ENCODE peak calls at places on chromosome 19, in seven cellular contexts. A is substantia nigra; F is MM.1S; H is left ventricle myocardium inferior; V is brain microvascular endothelial cell; T is transverse colon; X is CD8-positive, alpha-beta memory T cell. E is an unnamed sample.

GRCh38 chr19:2309734-2310362 is 1.9 kb upstream of the LINGO3 start:
- DNase-seq in T (no peak), H (no peak), F (no peak), V (peak; percentile 18), X (no peak), A (no peak), E (no peak)

GRCh38 chr19:12346896-12347295 is 13.5 kb upstream of the ZNF563 start:
- DNase-seq in X (no peak), T (no peak), H (no peak), F (peak; percentile 27), V (no peak), A (no peak), E (no peak)

GRCh38 chr19:58388175-58388526 is 1.1 kb downstream of the RPS5 start:
- DNase-seq in F (no peak), V (no peak), T (no peak), H (no peak), X (no peak), A (no peak), E (no peak)

GRCh38 chr19:18541992-18542935 is 1.1 kb downstream of the FKBP8 start:
- DNase-seq in H (no peak), T (no peak), V (no peak), A (no peak), F (no peak), X (no peak), E (no peak)

GRCh38 chr19:18460313-18460712 is 22.4 kb upstream of the ISYNA1 start:
- DNase-seq in H (peak; percentile 66), T (peak; percentile 66), A (no peak), X (no peak), F (no peak), V (peak; percentile 57), E (no peak)

GRCh38 chr19:2043269-2043641 is 7.8 kb downstream of the MKNK2 start:
- DNase-seq in A (no peak), V (no peak), F (no peak), X (no peak), H (no peak), T (no peak), E (no peak)

GRCh38 chr19:32570081-32570785 is 10.8 kb upstream of the PDCD5 start:
- DNase-seq in T (peak; percentile 56), F (peak; percentile 62), A (peak; percentile 46), X (peak; percentile 46), V (peak; percentile 61), H (no peak), E (peak; percentile 42)

GRCh38 chr19:45136507-45137178 is 24.1 kb downstream of the NKPD1 start:
- DNase-seq in V (no peak), F (peak; percentile 56), A (no peak), X (no peak), T (no peak), H (no peak), E (no peak)

GRCh38 chr19:14405758-14406644 is 13.1 kb downstream of the DDX39A start:
- DNase-seq in F (peak; percentile 79), H (peak; percentile 80), A (peak; percentile 87), T (peak; percentile 87), V (peak; percentile 73), X (peak; percentile 91), E (peak; percentile 85)

GRCh38 chr19:35714601-35715354 is 3.0 kb upstream of the KMT2B start:
- DNase-seq in X (no peak), V (no peak), T (no peak), H (no peak), F (no peak), A (no peak), E (no peak)

GRCh38 chr19:4375620-4376228 is 24.6 kb downstream of the SH3GL1 start:
- DNase-seq in F (no peak), T (peak; percentile 38), A (no peak), X (no peak), V (peak; percentile 59), H (no peak), E (no peak)

GRCh38 chr19:58037927-58038687 is 4.3 kb downstream of the ZSCAN1 start:
- DNase-seq in F (no peak), A (no peak), V (no peak), H (no peak), X (no peak), T (no peak), E (no peak)

GRCh38 chr19:6101291-6101690 is 9.0 kb downstream of the RFX2 start:
- DNase-seq in F (no peak), H (no peak), X (no peak), V (no peak), A (no peak), T (no peak), E (no peak)
- H3K27ac ChIP-seq in F (no peak overlapping the region), H (peak overlapping the region; percentile 75), X (no peak overlapping the region), V (no peak overlapping the region), A (no peak overlapping the region), T (peak overlapping the region; percentile 91), E (no peak overlapping the region)

GRCh38 chr19:43781630-43782310 is 997 bp upstream of the KCNN4 start:
- DNase-seq in A (no peak), X (no peak), F (no peak), T (no peak), V (no peak), H (no peak), E (no peak)
- H3K27ac ChIP-seq in A (no peak overlapping the region), X (peak overlapping the region; percentile 79), F (no peak overlapping the region), T (peak overlapping the region; percentile 84), V (no peak overlapping the region), H (no peak overlapping the region), E (peak overlapping the region; percentile 71)

GRCh38 chr19:17104679-17105078 is 29.1 kb downstream of the MYO9B start:
- DNase-seq in T (no peak), F (no peak), V (no peak), X (no peak), A (no peak), H (no peak), E (no peak)
- H3K27ac ChIP-seq in T (no peak overlapping the region), F (no peak overlapping the region), V (no peak overlapping the region), X (no peak overlapping the region), A (no peak overlapping the region), H (no peak overlapping the region), E (no peak overlapping the region)

DNA sequence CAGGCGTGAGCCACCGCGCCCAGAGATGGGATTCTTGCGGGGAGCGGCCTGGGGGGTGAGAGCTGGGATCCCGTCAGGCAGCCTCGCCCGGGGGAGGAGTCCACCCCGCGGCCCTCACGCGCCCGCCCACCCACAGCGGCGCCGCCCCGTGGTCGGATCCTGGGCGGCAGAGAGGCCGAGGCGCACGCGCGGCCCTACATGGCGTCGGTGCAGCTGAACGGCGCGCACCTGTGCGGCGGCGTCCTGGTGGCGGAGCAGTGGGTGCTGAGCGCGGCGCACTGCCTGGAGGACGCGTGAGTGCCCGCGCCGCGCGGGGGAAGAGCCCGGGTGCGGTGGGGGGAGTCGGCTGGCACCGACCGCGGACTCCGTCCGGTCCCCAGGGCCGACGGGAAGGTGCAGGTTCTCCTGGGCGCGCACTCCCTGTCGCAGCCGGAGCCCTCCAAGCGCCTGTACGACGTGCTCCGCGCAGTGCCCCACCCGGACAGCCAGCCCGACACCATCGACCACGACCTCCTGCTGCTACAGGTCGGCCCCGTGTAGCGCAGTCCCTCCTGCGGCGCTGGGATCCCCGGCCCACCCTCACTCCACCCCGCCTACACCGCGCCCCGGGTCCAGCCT is 1.1 kb downstream of the CFD start:
- DNase-seq in F (peak; percentile 69), A (no peak), X (peak; percentile 51), T (peak; percentile 84), V (no peak), H (peak; percentile 76), E (peak; percentile 49)
- H3K27ac ChIP-seq in F (no peak overlapping the region), A (no peak overlapping the region), X (no peak overlapping the region), T (peak overlapping the region; percentile 75), V (no peak overlapping the region), H (peak overlapping the region; percentile 87), E (no peak overlapping the region)

GRCh38 chr19:46630806-46631205 is 5.2 kb downstream of the GNG8 start:
- DNase-seq in X (no peak), F (no peak), A (no peak), V (no peak), H (no peak), T (no peak), E (no peak)
- H3K27ac ChIP-seq in X (no peak overlapping the region), F (no peak overlapping the region), A (no peak overlapping the region), V (no peak overlapping the region), H (peak overlapping the region; percentile 27), T (no peak overlapping the region), E (no peak overlapping the region)

GRCh38 chr19:34360354-34360909 is 4.6 kb upstream of the GPI start:
- DNase-seq in H (no peak), F (no peak), A (no peak), V (no peak), X (no peak), T (no peak), E (no peak)
- H3K27ac ChIP-seq in H (peak overlapping the region; percentile 91), F (no peak overlapping the region), A (no peak overlapping the region), V (no peak overlapping the region), X (peak overlapping the region; percentile 74), T (peak overlapping the region; percentile 87), E (peak overlapping the region; percentile 66)

GRCh38 chr19:40193587-40193849 is 2.3 kb downstream of the MAP3K10 start:
- DNase-seq in V (no peak), F (no peak), T (no peak), H (no peak), A (no peak), X (no peak), E (no peak)
- H3K27ac ChIP-seq in V (no peak overlapping the region), F (no peak overlapping the region), T (no peak overlapping the region), H (no peak overlapping the region), A (no peak overlapping the region), X (no peak overlapping the region), E (no peak overlapping the region)

GRCh38 chr19:50277966-50278580 is 51.1 kb downstream of the KCNC3 start:
- DNase-seq in H (no peak), X (no peak), A (no peak), T (no peak), V (no peak), F (no peak), E (no peak)

GRCh38 chr19:50280074-50280473 is 49.1 kb downstream of the KCNC3 start:
- DNase-seq in V (no peak), X (no peak), A (no peak), H (no peak), F (no peak), T (no peak), E (no peak)

GRCh38 chr19:50275577-50276368 is 53.4 kb downstream of the KCNC3 start:
- DNase-seq in A (no peak), V (no peak), T (no peak), H (no peak), X (no peak), F (no peak), E (no peak)

GRCh38 chr19:50273821-50274220 is 55.4 kb downstream of the KCNC3 start:
- DNase-seq in F (no peak), X (no peak), H (no peak), T (no peak), V (no peak), A (no peak), E (no peak)

DNA sequence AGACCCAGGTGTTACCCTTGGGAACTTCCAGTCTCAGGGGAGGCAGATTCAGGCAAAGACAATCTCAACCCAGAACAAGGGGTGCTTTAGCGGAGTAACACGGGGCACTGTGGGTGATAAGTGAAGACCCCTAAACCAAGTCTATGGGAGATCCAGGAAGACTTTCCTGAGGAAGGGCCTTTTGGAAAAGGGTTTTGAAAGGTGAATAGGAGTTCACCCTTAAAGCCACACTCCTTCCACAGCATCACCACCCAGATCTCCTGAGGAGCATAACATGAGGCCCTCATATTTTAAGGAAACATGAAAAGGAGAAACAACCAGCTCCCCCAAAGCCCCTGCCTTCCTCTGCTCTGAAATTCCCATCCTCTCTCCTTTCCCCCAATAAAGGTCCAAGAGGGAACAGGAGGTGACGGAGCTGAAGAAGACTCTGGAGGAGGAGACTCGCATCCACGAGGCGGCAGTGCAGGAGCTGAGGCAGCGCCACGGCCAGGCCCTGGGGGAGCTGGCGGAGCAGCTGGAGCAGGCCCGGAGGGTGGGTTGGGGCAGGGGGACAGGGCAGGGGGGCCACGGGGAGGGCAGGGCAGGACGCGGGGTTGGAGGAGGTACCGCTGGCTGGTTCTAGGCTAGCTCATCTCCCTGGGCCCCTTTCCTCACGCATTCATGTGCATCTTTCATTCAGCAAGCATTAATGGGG is 52.7 kb downstream of the KCNC3 start:
- DNase-seq in X (no peak), T (no peak), H (no peak), A (no peak), V (no peak), F (no peak), E (no peak)
- H3K27ac ChIP-seq in X (no peak overlapping the region), T (no peak overlapping the region), H (no peak overlapping the region), A (no peak overlapping the region), V (no peak overlapping the region), F (no peak overlapping the region), E (no peak overlapping the region)

E was measured in naive thymus-derived CD4-positive, alpha-beta T cell.